ENCODE peak calls at places on chromosomes 11 and 22, in nine cellular contexts. One of them, this sample, is unnamed.

GRCh38 chr11:123798513-123799252 is 7.5 kb downstream of the OR6M1 start:
- DNase-seq in IMR-90: no peak
- DNase-seq in esophagus muscularis mucosa: no peak
- DNase-seq in kidney: peak; percentile 23
- DNase-seq in GM13976: no peak
- DNase-seq in lower leg skin: no peak
- DNase-seq in CD8-positive, alpha-beta T cell: no peak
- DNase-seq in tibial artery: no peak
- DNase-seq in astrocyte of the spinal cord: no peak
- DNase-seq in this sample: no peak

GRCh38 chr11:32386770-32387377 is 48.5 kb downstream of the WT1 start:
- DNase-seq in IMR-90: peak; percentile 7
- DNase-seq in tibial artery: no peak
- DNase-seq in GM13976: no peak
- DNase-seq in lower leg skin: no peak
- DNase-seq in esophagus muscularis mucosa: no peak
- DNase-seq in astrocyte of the spinal cord: peak; percentile 35
- DNase-seq in CD8-positive, alpha-beta T cell: no peak
- DNase-seq in kidney: no peak
- DNase-seq in this sample: peak; percentile 91

GRCh38 chr11:108223449-108224149 is 732 bp downstream of the ATM start:
- DNase-seq in esophagus muscularis mucosa: no peak
- DNase-seq in kidney: no peak
- DNase-seq in lower leg skin: no peak
- DNase-seq in tibial artery: no peak
- DNase-seq in CD8-positive, alpha-beta T cell: peak; percentile 32
- DNase-seq in GM13976: peak; percentile 45
- DNase-seq in astrocyte of the spinal cord: peak; percentile 12
- DNase-seq in IMR-90: peak; percentile 22
- DNase-seq in this sample: peak; percentile 20

GRCh38 chr11:40306938-40307548 is 1152.4 kb downstream of the LRRC4C start:
- DNase-seq in astrocyte of the spinal cord: peak; percentile 58
- DNase-seq in tibial artery: no peak
- DNase-seq in IMR-90: peak; percentile 63
- DNase-seq in kidney: no peak
- DNase-seq in lower leg skin: no peak
- DNase-seq in esophagus muscularis mucosa: no peak
- DNase-seq in GM13976: peak; percentile 38
- DNase-seq in CD8-positive, alpha-beta T cell: no peak
- DNase-seq in this sample: peak; percentile 54

GRCh38 chr11:13999704-14000103 is 37.2 kb downstream of the SPON1 start:
- DNase-seq in CD8-positive, alpha-beta T cell: no peak
- DNase-seq in GM13976: no peak
- DNase-seq in lower leg skin: no peak
- DNase-seq in astrocyte of the spinal cord: no peak
- DNase-seq in IMR-90: no peak
- DNase-seq in esophagus muscularis mucosa: no peak
- DNase-seq in kidney: no peak
- DNase-seq in tibial artery: no peak
- DNase-seq in this sample: no peak

GRCh38 chr11:11387201-11387600 is 34.2 kb upstream of the CSNK2A3 start:
- DNase-seq in astrocyte of the spinal cord: no peak
- DNase-seq in esophagus muscularis mucosa: no peak
- DNase-seq in CD8-positive, alpha-beta T cell: no peak
- DNase-seq in lower leg skin: no peak
- DNase-seq in IMR-90: no peak
- DNase-seq in tibial artery: no peak
- DNase-seq in kidney: no peak
- DNase-seq in GM13976: no peak
- DNase-seq in this sample: no peak

GRCh38 chr11:48063424-48063978 is 83.1 kb downstream of the PTPRJ start:
- DNase-seq in kidney: no peak
- DNase-seq in astrocyte of the spinal cord: peak; percentile 97
- DNase-seq in lower leg skin: no peak
- DNase-seq in CD8-positive, alpha-beta T cell: no peak
- DNase-seq in esophagus muscularis mucosa: no peak
- DNase-seq in GM13976: peak; percentile 32
- DNase-seq in IMR-90: peak; percentile 99
- DNase-seq in tibial artery: no peak
- DNase-seq in this sample: peak; percentile 98

GRCh38 chr11:985435-985834 is 51.1 kb downstream of the MUC6 start:
- DNase-seq in esophagus muscularis mucosa: no peak
- DNase-seq in tibial artery: no peak
- DNase-seq in IMR-90: no peak
- DNase-seq in lower leg skin: no peak
- DNase-seq in kidney: no peak
- DNase-seq in astrocyte of the spinal cord: no peak
- DNase-seq in CD8-positive, alpha-beta T cell: no peak
- DNase-seq in GM13976: no peak
- DNase-seq in this sample: no peak

GRCh38 chr11:61512435-61512834 is 3.9 kb downstream of the LRRC10B start:
- DNase-seq in tibial artery: no peak
- DNase-seq in astrocyte of the spinal cord: no peak
- DNase-seq in IMR-90: no peak
- DNase-seq in CD8-positive, alpha-beta T cell: no peak
- DNase-seq in lower leg skin: no peak
- DNase-seq in GM13976: no peak
- DNase-seq in esophagus muscularis mucosa: no peak
- DNase-seq in kidney: no peak
- DNase-seq in this sample: no peak

GRCh38 chr11:70352074-70352473 is 46.3 kb upstream of the CTTN start:
- DNase-seq in GM13976: no peak
- DNase-seq in astrocyte of the spinal cord: no peak
- DNase-seq in esophagus muscularis mucosa: no peak
- DNase-seq in CD8-positive, alpha-beta T cell: no peak
- DNase-seq in kidney: no peak
- DNase-seq in tibial artery: no peak
- DNase-seq in IMR-90: no peak
- DNase-seq in lower leg skin: no peak
- DNase-seq in this sample: no peak

GRCh38 chr11:11010624-11011127 is 152.8 kb upstream of the ZBED5 start:
- DNase-seq in IMR-90: peak; percentile 1
- DNase-seq in GM13976: no peak
- DNase-seq in CD8-positive, alpha-beta T cell: no peak
- DNase-seq in kidney: no peak
- DNase-seq in astrocyte of the spinal cord: peak; percentile 4
- DNase-seq in lower leg skin: peak; percentile 27
- DNase-seq in esophagus muscularis mucosa: no peak
- DNase-seq in tibial artery: peak; percentile 71
- DNase-seq in this sample: peak; percentile 14

GRCh38 chr22:37284807-37285355 is 2.6 kb downstream of the CYTH4 start:
- DNase-seq in kidney: no peak
- DNase-seq in astrocyte of the spinal cord: no peak
- DNase-seq in GM13976: peak; percentile 76
- DNase-seq in IMR-90: no peak
- DNase-seq in CD8-positive, alpha-beta T cell: peak; percentile 61
- DNase-seq in tibial artery: peak; percentile 79
- DNase-seq in esophagus muscularis mucosa: no peak
- DNase-seq in lower leg skin: peak; percentile 56
- DNase-seq in this sample: no peak

GRCh38 chr11:8282621-8283509 is 19.2 kb upstream of the LMO1 start:
- DNase-seq in GM13976: no peak
- DNase-seq in lower leg skin: peak; percentile 12
- DNase-seq in kidney: no peak
- DNase-seq in CD8-positive, alpha-beta T cell: no peak
- DNase-seq in esophagus muscularis mucosa: no peak
- DNase-seq in astrocyte of the spinal cord: no peak
- DNase-seq in tibial artery: peak; percentile 16
- DNase-seq in IMR-90: no peak
- DNase-seq in this sample: no peak

GRCh38 chr11:117743121-117743815 is 53.7 kb downstream of the DSCAML1 start:
- DNase-seq in kidney: no peak
- DNase-seq in esophagus muscularis mucosa: no peak
- DNase-seq in GM13976: no peak
- DNase-seq in tibial artery: no peak
- DNase-seq in IMR-90: no peak
- DNase-seq in CD8-positive, alpha-beta T cell: no peak
- DNase-seq in lower leg skin: no peak
- DNase-seq in astrocyte of the spinal cord: no peak
- DNase-seq in this sample: no peak

GRCh38 chr11:109668973-109669634 is 247.1 kb downstream of the C11orf87 start:
- DNase-seq in kidney: no peak
- DNase-seq in IMR-90: peak; percentile 1
- DNase-seq in GM13976: no peak
- DNase-seq in CD8-positive, alpha-beta T cell: no peak
- DNase-seq in esophagus muscularis mucosa: no peak
- DNase-seq in astrocyte of the spinal cord: no peak
- DNase-seq in tibial artery: no peak
- DNase-seq in lower leg skin: no peak
- DNase-seq in this sample: no peak

GRCh38 chr11:15816996-15817395 is 539.4 kb downstream of the SOX6 start:
- DNase-seq in CD8-positive, alpha-beta T cell: no peak
- DNase-seq in lower leg skin: no peak
- DNase-seq in GM13976: no peak
- DNase-seq in esophagus muscularis mucosa: peak; percentile 62
- DNase-seq in kidney: no peak
- DNase-seq in IMR-90: peak; percentile 28
- DNase-seq in astrocyte of the spinal cord: peak; percentile 67
- DNase-seq in tibial artery: no peak
- DNase-seq in this sample: no peak

GRCh38 chr11:128515766-128516466 is 71.4 kb downstream of the ETS1 start:
- DNase-seq in kidney: no peak
- DNase-seq in astrocyte of the spinal cord: no peak
- DNase-seq in lower leg skin: no peak
- DNase-seq in esophagus muscularis mucosa: peak; percentile 78
- DNase-seq in tibial artery: no peak
- DNase-seq in GM13976: no peak
- DNase-seq in CD8-positive, alpha-beta T cell: no peak
- DNase-seq in IMR-90: no peak
- DNase-seq in this sample: peak; percentile 39

GRCh38 chr11:35424157-35424945 is 5.0 kb upstream of the SLC1A2 start:
- DNase-seq in astrocyte of the spinal cord: no peak
- DNase-seq in kidney: no peak
- DNase-seq in lower leg skin: no peak
- DNase-seq in CD8-positive, alpha-beta T cell: no peak
- DNase-seq in IMR-90: peak; percentile 77
- DNase-seq in esophagus muscularis mucosa: no peak
- DNase-seq in tibial artery: no peak
- DNase-seq in GM13976: no peak
- DNase-seq in this sample: no peak

GRCh38 chr11:111947143-111947542 is 10.0 kb downstream of the DIXDC1 start:
- DNase-seq in IMR-90: no peak
- DNase-seq in kidney: no peak
- DNase-seq in tibial artery: no peak
- DNase-seq in esophagus muscularis mucosa: peak; percentile 37
- DNase-seq in CD8-positive, alpha-beta T cell: no peak
- DNase-seq in lower leg skin: no peak
- DNase-seq in astrocyte of the spinal cord: no peak
- DNase-seq in GM13976: no peak
- DNase-seq in this sample: no peak

GRCh38 chr22:38611559-38611958 is 41.6 kb upstream of the DMC1 start:
- DNase-seq in CD8-positive, alpha-beta T cell: no peak
- DNase-seq in lower leg skin: no peak
- DNase-seq in GM13976: no peak
- DNase-seq in tibial artery: no peak
- DNase-seq in kidney: no peak
- DNase-seq in esophagus muscularis mucosa: no peak
- DNase-seq in IMR-90: no peak
- DNase-seq in astrocyte of the spinal cord: no peak
- DNase-seq in this sample: no peak

GRCh38 chr22:27344546-27344945 is 457.0 kb downstream of the MN1 start:
- DNase-seq in astrocyte of the spinal cord: no peak
- DNase-seq in kidney: no peak
- DNase-seq in GM13976: no peak
- DNase-seq in lower leg skin: no peak
- DNase-seq in IMR-90: no peak
- DNase-seq in tibial artery: no peak
- DNase-seq in CD8-positive, alpha-beta T cell: no peak
- DNase-seq in esophagus muscularis mucosa: no peak
- DNase-seq in this sample: no peak

GRCh38 chr11:73528420-73528819 is 69.5 kb downstream of the FAM168A start:
- DNase-seq in lower leg skin: no peak
- DNase-seq in kidney: no peak
- DNase-seq in astrocyte of the spinal cord: no peak
- DNase-seq in GM13976: no peak
- DNase-seq in esophagus muscularis mucosa: no peak
- DNase-seq in IMR-90: no peak
- DNase-seq in tibial artery: no peak
- DNase-seq in CD8-positive, alpha-beta T cell: no peak
- DNase-seq in this sample: peak; percentile 35

GRCh38 chr22:45769569-45770210 is 98.1 kb downstream of the ATXN10 start:
- DNase-seq in astrocyte of the spinal cord: no peak
- DNase-seq in esophagus muscularis mucosa: no peak
- DNase-seq in GM13976: no peak
- DNase-seq in IMR-90: peak; percentile 31
- DNase-seq in CD8-positive, alpha-beta T cell: no peak
- DNase-seq in tibial artery: no peak
- DNase-seq in kidney: no peak
- DNase-seq in lower leg skin: no peak
- DNase-seq in this sample: no peak
- TF ChIP-seq CTCF in astrocyte of the spinal cord: no peak
- TF ChIP-seq CTCF in esophagus muscularis mucosa: no peak
- TF ChIP-seq CTCF in GM13976: no peak
- TF ChIP-seq CTCF in IMR-90: no peak
- TF ChIP-seq CTCF in CD8-positive, alpha-beta T cell: no peak
- TF ChIP-seq CTCF in tibial artery: no peak
- TF ChIP-seq CTCF in kidney: no peak
- TF ChIP-seq CTCF in lower leg skin: no peak
- TF ChIP-seq CTCF in this sample: no peak

DNA sequence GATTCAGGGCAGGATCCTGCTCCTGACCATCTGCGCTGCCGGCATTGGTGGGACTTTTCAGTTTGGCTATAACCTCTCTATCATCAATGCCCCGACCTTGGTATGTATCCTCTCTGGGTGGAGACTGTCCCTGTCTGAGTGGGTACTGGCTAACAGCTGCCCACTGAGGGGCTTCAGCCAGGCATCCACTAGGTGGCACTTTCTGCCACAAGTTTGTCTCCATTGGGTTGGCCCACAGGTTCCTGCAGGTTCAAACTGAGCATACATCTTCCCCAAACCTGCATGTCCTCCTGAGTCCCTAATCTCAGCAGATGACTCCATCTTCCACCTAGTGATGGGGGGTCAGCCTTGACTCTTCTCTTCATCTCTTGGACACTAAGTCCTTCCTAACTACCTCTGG is 4.4 kb downstream of the SLC2A11 start:
- DNase-seq in tibial artery: no peak
- DNase-seq in GM13976: peak; percentile 73
- DNase-seq in astrocyte of the spinal cord: peak; percentile 39
- DNase-seq in esophagus muscularis mucosa: no peak
- DNase-seq in IMR-90: peak; percentile 52
- DNase-seq in kidney: peak; percentile 70
- DNase-seq in CD8-positive, alpha-beta T cell: peak; percentile 27
- DNase-seq in lower leg skin: no peak
- DNase-seq in this sample: peak; percentile 55
- TF ChIP-seq CTCF in tibial artery: peak; percentile 11
- TF ChIP-seq CTCF in GM13976: peak; percentile 66
- TF ChIP-seq CTCF in astrocyte of the spinal cord: peak; percentile 80
- TF ChIP-seq CTCF in esophagus muscularis mucosa: peak; percentile 34
- TF ChIP-seq CTCF in IMR-90: peak; percentile 67
- TF ChIP-seq CTCF in kidney: peak; percentile 71
- TF ChIP-seq CTCF in CD8-positive, alpha-beta T cell: no peak
- TF ChIP-seq CTCF in lower leg skin: no peak
- TF ChIP-seq CTCF in this sample: peak; percentile 73

GRCh38 chr11:20671856-20672546 is 2.6 kb downstream of the NELL1 start:
- DNase-seq in GM13976: peak; percentile 38
- DNase-seq in kidney: no peak
- DNase-seq in IMR-90: no peak
- DNase-seq in astrocyte of the spinal cord: peak; percentile 1
- DNase-seq in CD8-positive, alpha-beta T cell: no peak
- DNase-seq in esophagus muscularis mucosa: peak; percentile 37
- DNase-seq in tibial artery: no peak
- DNase-seq in lower leg skin: no peak
- DNase-seq in this sample: no peak
- TF ChIP-seq CTCF in GM13976: no peak
- TF ChIP-seq CTCF in kidney: peak; percentile 15
- TF ChIP-seq CTCF in IMR-90: no peak
- TF ChIP-seq CTCF in astrocyte of the spinal cord: peak; percentile 20
- TF ChIP-seq CTCF in CD8-positive, alpha-beta T cell: no peak
- TF ChIP-seq CTCF in esophagus muscularis mucosa: no peak
- TF ChIP-seq CTCF in tibial artery: no peak
- TF ChIP-seq CTCF in lower leg skin: no peak
- TF ChIP-seq CTCF in this sample: no peak

GRCh38 chr22:21020802-21021429 is 6.0 kb downstream of the P2RX6 start:
- DNase-seq in IMR-90: no peak
- DNase-seq in astrocyte of the spinal cord: no peak
- DNase-seq in tibial artery: no peak
- DNase-seq in lower leg skin: no peak
- DNase-seq in kidney: no peak
- DNase-seq in CD8-positive, alpha-beta T cell: no peak
- DNase-seq in esophagus muscularis mucosa: no peak
- DNase-seq in GM13976: peak; percentile 75
- DNase-seq in this sample: peak; percentile 26
- TF ChIP-seq CTCF in IMR-90: peak; percentile 42
- TF ChIP-seq CTCF in astrocyte of the spinal cord: peak; percentile 47
- TF ChIP-seq CTCF in tibial artery: no peak
- TF ChIP-seq CTCF in lower leg skin: no peak
- TF ChIP-seq CTCF in kidney: no peak
- TF ChIP-seq CTCF in CD8-positive, alpha-beta T cell: peak; percentile 48
- TF ChIP-seq CTCF in esophagus muscularis mucosa: no peak
- TF ChIP-seq CTCF in GM13976: peak; percentile 23
- TF ChIP-seq CTCF in this sample: peak; percentile 62

This sample was measured in fibroblast of villous mesenchyme.